ENCODE peak calls at places on chromosome 17, in four cellular contexts. K is activated B cell treated with CpG ODN at 0.5 μM for 24 hours, U is adrenal gland, Y is AG10803. N is an unnamed sample.

GRCh38 chr17:80671823-80672105 is 127.1 kb downstream of the RPTOR start:
- DNase-seq in K (no peak), Y (no peak), U (no peak), N (no peak)

GRCh38 chr17:6857904-6858303 is 26.4 kb upstream of the TEKT1 start:
- DNase-seq in U (no peak), Y (no peak), K (no peak), N (no peak)

GRCh38 chr17:17305282-17305801 is 2.2 kb downstream of the NT5M start:
- DNase-seq in U (no peak), K (no peak), Y (no peak), N (no peak)

GRCh38 chr17:17789828-17790672 is 46.7 kb downstream of the SREBF1 start:
- DNase-seq in U (no peak), Y (no peak), K (no peak), N (no peak)

GRCh38 chr17:51035436-51035835 is 85.2 kb downstream of the SPAG9 start:
- DNase-seq in U (no peak), K (no peak), Y (peak), N (no peak)

GRCh38 chr17:29614345-29615047 is 8.2 kb downstream of the CORO6 start:
- DNase-seq in Y (no peak), K (no peak), U (no peak), N (no peak)

GRCh38 chr17:27975146-27976011 is 67.1 kb upstream of the NLK start:
- DNase-seq in K (no peak), U (peak), Y (no peak), N (no peak)

GRCh38 chr17:62994931-62995330 is 28.9 kb downstream of the TANC2 start:
- DNase-seq in U (no peak), K (no peak), Y (peak), N (no peak)

GRCh38 chr17:61179316-61179715 is 220.3 kb upstream of the TBX2 start:
- DNase-seq in Y (no peak), K (no peak), U (no peak), N (no peak)

DNA sequence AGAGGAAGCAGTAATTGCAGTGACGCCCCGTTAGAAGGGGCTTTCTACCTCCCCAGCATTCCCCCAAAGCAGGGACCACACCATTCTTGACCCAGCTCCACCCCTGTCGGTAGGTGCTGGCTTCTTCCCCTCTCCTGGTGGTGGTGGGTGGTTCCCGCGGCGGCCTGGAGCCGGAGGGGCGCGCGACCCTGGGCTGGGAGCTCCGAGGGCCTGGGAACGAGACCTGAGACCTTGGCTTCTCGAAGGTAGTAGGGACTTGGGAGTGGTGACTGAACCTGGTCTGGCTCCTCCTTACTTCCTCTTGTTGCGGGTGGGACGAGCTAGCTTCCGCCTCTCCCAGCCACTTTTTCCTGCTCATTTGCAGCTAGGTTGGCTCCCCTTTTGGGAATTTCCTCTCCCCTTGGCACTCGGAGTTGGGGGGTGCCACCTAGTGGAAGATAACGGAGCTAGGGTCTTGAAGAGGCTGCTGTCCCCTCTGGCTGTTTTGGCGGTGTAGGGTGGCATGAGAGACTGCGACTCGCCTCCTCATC is 460 bp downstream of the GRN start:
- DNase-seq in Y (peak), K (no peak), U (peak), N (no peak)
- TF ChIP-seq CTCF in Y (peak), K (no peak), U (peak), N (peak)

DNA sequence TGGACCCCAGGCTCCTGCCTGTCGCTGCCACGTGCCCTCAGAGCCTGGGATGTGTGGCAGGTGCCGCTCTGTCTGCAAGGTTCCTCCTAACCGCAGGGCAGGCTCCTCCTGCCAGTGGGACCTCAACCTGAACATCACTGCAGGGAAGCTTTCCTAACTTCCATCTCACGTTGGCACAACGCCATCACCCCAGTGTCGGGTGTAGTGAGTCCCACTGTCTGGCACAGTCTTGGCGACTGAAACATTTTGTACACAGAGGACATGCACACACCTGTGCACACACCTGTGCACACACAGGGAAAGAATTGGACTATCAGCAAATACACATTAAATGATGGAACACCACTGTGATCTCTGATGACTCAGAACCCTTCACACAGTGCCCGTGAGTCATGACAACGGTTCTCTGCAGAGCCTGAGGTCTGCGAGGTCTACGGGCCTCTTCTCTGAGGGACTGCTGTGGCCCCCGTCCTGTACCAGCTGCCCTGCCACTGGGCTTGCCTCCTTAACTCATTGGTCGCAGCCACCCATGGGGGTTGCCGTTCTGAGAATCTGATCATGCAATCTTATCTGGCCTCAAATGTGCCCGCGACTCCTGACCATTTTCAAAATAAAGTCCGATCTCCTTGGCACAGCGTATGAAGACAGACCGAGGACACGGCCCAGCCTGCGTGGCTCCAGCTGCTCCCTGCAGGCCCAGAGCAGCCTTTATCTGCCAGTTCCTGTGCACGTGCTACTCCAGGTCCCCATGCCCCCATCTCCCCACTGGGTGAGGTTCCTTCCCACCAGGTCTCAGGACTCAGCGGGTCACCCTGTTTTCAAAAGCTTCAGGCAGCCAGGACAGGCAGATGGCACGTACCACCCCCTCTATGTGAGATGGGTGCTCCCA is 7.6 kb downstream of the CCDC57 start:
- DNase-seq in U (peak), Y (peak), K (no peak), N (no peak)
- TF ChIP-seq CTCF in U (no peak), Y (no peak), K (no peak), N (no peak)

GRCh38 chr17:10072556-10072955 is 125.8 kb downstream of the GAS7 start:
- DNase-seq in U (no peak), Y (no peak), K (no peak), N (no peak)
- TF ChIP-seq CTCF in U (no peak), Y (no peak), K (no peak), N (no peak)

DNA sequence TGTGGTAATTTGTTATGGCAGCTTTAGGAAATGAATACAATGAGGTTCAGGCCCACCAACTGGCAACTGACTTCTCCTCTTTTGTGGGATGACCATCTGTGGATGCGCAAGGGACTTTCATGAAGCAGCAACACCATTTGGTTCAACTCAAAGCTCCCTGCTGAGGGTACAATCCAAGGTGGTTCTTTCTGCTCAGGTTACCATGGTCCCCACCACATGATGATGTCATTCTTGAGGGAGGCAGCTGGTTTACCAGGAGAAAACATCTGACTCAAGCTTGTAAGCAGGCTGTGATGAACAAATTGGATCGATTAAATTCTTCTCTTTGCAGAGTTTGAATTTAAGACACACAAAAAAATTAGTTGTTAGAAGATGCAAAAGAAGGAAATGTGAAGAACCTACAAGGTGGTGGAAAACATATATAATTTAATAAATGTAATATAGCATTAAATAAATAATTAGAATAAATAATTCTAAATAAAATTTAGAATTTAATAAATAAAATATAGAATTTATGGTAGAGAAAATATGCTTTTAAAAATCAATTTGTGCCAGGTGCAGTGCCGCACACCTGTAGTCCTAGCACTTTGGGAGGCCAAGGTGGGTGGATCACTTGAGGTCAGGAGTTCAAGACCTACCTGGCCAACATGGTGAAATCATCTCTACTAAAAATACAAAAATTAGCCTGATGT is 67.6 kb upstream of the ANKFN1 start:
- DNase-seq in Y (no peak), U (no peak), K (no peak), N (no peak)
- TF ChIP-seq CTCF in Y (no peak), U (no peak), K (no peak), N (no peak)

GRCh38 chr17:73196500-73196899 is 3.6 kb downstream of the COG1 start:
- DNase-seq in U (peak), Y (peak), K (no peak), N (no peak)
- TF ChIP-seq CTCF in U (no peak), Y (peak), K (no peak), N (no peak)

GRCh38 chr17:78019367-78019975 is 61.0 kb downstream of the TNRC6C start:
- DNase-seq in U (no peak), Y (peak), K (no peak), N (no peak)
- TF ChIP-seq CTCF in U (peak), Y (peak), K (no peak), N (peak)

GRCh38 chr17:71440513-71440912 is 680.3 kb upstream of the SOX9 start:
- DNase-seq in Y (no peak), U (no peak), K (no peak), N (no peak)

GRCh38 chr17:71437176-71437575 is 683.6 kb upstream of the SOX9 start:
- DNase-seq in U (no peak), K (no peak), Y (peak), N (no peak)

GRCh38 chr17:71441098-71441497 is 679.7 kb upstream of the SOX9 start:
- DNase-seq in U (peak), Y (peak), K (no peak), N (no peak)

GRCh38 chr17:71436479-71436878 is 684.3 kb upstream of the SOX9 start:
- DNase-seq in Y (no peak), U (no peak), K (no peak), N (no peak)

DNA sequence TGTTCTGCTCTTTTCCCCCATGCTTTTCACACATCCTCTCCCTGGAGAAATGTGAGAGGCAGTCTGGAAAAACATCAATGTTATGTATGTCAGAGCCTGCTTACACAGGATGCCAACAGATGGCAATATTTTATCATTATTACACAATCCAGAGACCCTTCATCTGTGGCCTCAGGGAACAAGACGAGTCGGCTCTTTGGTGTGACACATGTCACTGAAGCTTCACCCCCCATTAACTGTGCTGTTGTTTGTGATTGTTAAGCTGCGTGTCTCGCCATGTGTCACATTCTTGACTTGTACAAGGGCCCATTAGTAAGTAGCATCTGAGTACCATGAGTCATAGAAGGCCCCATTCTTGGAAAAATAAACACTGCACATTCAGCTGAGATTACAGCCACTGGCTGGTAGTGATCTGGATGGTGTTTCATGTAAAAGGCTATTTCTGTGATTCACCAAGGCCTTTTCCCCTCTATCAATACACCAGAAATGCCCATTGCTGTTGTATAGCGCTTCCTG is 682.1 kb upstream of the SOX9 start:
- DNase-seq in K (no peak), U (no peak), Y (peak), N (no peak)
- TF ChIP-seq CTCF in K (no peak), U (no peak), Y (no peak), N (no peak)

DNA sequence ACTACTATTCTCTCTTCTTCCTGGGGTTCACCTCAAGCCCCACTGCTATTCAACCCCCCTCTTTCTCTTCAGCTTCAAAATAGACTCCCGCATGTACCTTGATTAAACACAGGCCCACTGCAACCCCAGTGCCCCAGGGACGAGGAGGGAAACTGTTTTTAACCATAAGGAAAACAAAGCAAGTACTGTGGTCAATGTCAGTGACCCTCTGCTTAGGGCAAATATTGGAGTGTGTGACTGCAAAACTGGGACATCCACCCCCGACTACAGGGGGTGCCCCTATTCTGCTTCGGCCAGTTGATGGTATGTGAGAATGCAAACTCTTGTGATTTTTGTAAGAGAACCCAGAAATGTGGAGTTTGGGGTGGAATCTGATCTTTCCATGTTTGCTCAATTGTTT is 9.5 kb upstream of the PNPO start:
- DNase-seq in Y (no peak), K (no peak), U (no peak), N (no peak)
- TF ChIP-seq CTCF in Y (no peak), K (no peak), U (no peak), N (no peak)

DNA sequence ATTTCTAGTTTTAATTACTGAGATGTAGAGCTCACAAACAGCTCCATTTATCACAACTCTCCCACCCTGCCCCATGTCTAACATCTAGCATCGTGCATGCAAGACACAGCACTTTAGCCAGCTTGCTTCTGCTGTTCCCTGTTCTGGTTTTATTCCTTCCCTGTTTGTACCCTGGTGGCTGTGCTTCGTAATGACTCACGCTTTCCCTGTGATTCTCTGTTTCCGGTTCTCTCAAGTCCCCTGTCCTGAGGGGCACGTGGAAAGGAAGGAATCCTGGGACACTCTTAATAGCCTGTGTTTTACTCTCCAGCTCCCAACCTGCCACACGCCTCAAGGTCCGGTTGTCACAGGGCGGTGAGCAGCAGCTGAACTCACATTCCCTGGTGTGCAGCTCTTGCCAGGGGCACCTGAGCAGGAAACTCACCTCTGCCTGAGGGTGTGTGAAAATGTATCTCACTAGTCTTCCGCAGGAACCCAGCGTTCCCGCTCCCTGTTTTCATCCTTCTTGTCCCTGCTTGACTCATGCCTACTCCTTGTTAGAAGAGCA is 10.6 kb downstream of the SHISA6 start:
- DNase-seq in Y (no peak), K (no peak), U (no peak), N (no peak)
- TF ChIP-seq CTCF in Y (no peak), K (no peak), U (no peak), N (peak)

DNA sequence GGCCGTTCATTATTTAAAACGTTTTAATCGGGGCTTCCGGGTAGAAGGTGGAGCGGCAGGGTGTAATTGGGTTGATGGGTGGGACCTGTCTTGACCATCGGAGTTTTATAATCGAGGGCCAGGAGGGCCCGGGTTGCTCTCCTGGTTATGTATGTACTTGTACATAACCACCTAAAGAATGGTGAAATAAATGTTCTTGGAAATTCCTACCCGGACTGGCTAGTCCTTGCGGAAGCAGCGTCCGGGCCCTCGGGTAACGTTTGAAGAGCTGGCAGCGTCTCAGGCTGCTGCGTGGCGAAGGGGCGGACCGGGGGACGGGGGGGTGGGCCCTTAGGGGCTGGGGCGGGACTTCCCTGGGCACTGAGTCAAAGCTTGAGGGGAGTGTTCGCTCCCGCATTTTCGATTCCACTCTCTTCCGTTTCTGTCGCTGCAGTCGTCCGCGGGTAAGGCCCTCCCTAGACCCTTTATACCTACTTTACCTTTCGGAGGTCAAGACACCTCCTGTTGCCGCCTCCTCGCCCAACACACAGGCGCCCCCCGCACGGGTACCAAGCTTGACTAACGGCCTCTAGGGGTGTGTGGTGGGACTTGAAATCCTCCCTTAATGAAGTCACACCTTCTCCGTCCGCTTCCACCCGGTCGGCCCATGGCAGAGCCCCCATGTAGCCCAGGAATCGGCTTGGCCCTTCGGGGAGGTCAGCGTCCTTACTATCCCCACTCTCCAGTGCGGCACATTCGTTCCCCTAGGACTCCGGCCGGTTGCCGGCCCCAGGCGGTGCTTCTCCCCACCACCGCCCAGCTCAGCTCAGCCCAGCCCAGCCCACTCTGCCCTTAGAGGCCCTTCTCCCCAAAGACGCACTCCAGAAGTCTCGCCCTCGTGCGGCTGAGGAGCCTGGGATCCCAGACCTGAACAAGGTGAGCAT is at the start of gene TMEM106A:
- DNase-seq in U (peak), Y (peak), K (peak), N (peak)
- TF ChIP-seq CTCF in U (peak), Y (peak), K (no peak), N (peak)